ENCODE peak calls at places on chromosome 9, in four cellular contexts. One of them, this sample, is unnamed.

GRCh38 chr9:136311433-136312375 is 7.8 kb upstream of the CCDC187 start:
- DNase-seq in A673: no peak
- DNase-seq in GM20000: no peak
- DNase-seq in HFFc6: no peak
- DNase-seq in this sample: no peak

GRCh38 chr9:99624499-99625233 is 197.0 kb upstream of the NR4A3 start:
- DNase-seq in A673: no peak
- DNase-seq in GM20000: no peak
- DNase-seq in HFFc6: no peak
- DNase-seq in this sample: no peak

GRCh38 chr9:128121924-128122808 is 5.4 kb downstream of the PTGES2 start:
- DNase-seq in A673: no peak
- DNase-seq in GM20000: no peak
- DNase-seq in HFFc6: no peak
- DNase-seq in this sample: no peak

GRCh38 chr9:111599092-111599947 is at the start of gene PTGR1:
- DNase-seq in A673: peak
- DNase-seq in GM20000: peak
- DNase-seq in HFFc6: peak
- DNase-seq in this sample: peak

GRCh38 chr9:133768371-133768858 is 30.3 kb upstream of the SARDH start:
- DNase-seq in A673: no peak
- DNase-seq in GM20000: no peak
- DNase-seq in HFFc6: no peak
- DNase-seq in this sample: no peak

GRCh38 chr9:135033487-135033886 is 54.0 kb upstream of the OLFM1 start:
- DNase-seq in A673: no peak
- DNase-seq in GM20000: no peak
- DNase-seq in HFFc6: no peak
- DNase-seq in this sample: no peak

GRCh38 chr9:98771209-98771874 is 25.0 kb downstream of the ANKS6 start:
- DNase-seq in A673: no peak
- DNase-seq in GM20000: no peak
- DNase-seq in HFFc6: no peak
- DNase-seq in this sample: no peak

GRCh38 chr9:26975728-26976707 is 19.8 kb downstream of the IFT74 start:
- DNase-seq in A673: peak
- DNase-seq in GM20000: no peak
- DNase-seq in HFFc6: peak
- DNase-seq in this sample: no peak

GRCh38 chr9:93655621-93656425 is 79.4 kb downstream of the PHF2 start:
- DNase-seq in A673: no peak
- DNase-seq in GM20000: no peak
- DNase-seq in HFFc6: no peak
- DNase-seq in this sample: no peak

GRCh38 chr9:69809304-69809863 is 11.2 kb upstream of the CFAP95 start:
- DNase-seq in A673: peak
- DNase-seq in GM20000: no peak
- DNase-seq in HFFc6: peak
- DNase-seq in this sample: no peak

GRCh38 chr9:19247420-19247819 is 16.9 kb downstream of the DENND4C start:
- DNase-seq in A673: no peak
- DNase-seq in GM20000: no peak
- DNase-seq in HFFc6: no peak
- DNase-seq in this sample: no peak

GRCh38 chr9:33320568-33321261 is 30.4 kb downstream of the NFX1 start:
- DNase-seq in A673: peak
- DNase-seq in GM20000: no peak
- DNase-seq in HFFc6: peak
- DNase-seq in this sample: no peak

GRCh38 chr9:113620377-113621161 is 157.0 kb downstream of the RGS3 start:
- DNase-seq in A673: peak
- DNase-seq in GM20000: no peak
- DNase-seq in HFFc6: peak
- DNase-seq in this sample: no peak

GRCh38 chr9:97366476-97366875 is 45.4 kb upstream of the TDRD7 start:
- DNase-seq in A673: no peak
- DNase-seq in GM20000: no peak
- DNase-seq in HFFc6: no peak
- DNase-seq in this sample: no peak

GRCh38 chr9:135898634-135899407 is 8.5 kb downstream of the CAMSAP1 start:
- DNase-seq in A673: peak
- DNase-seq in GM20000: no peak
- DNase-seq in HFFc6: peak
- DNase-seq in this sample: no peak

GRCh38 chr9:18260527-18260926 is 213.4 kb upstream of the ADAMTSL1 start:
- DNase-seq in A673: no peak
- DNase-seq in GM20000: no peak
- DNase-seq in HFFc6: no peak
- DNase-seq in this sample: no peak

GRCh38 chr9:90969021-90969675 is 167.5 kb downstream of the SYK start:
- DNase-seq in A673: no peak
- DNase-seq in GM20000: no peak
- DNase-seq in HFFc6: no peak
- DNase-seq in this sample: no peak

GRCh38 chr9:136093331-136093986 is 1.6 kb downstream of the NACC2 start:
- DNase-seq in A673: no peak
- DNase-seq in GM20000: no peak
- DNase-seq in HFFc6: no peak
- DNase-seq in this sample: no peak

GRCh38 chr9:3189113-3189861 is 336.5 kb downstream of the RFX3 start:
- DNase-seq in A673: no peak
- DNase-seq in GM20000: no peak
- DNase-seq in HFFc6: no peak
- DNase-seq in this sample: no peak

GRCh38 chr9:6869081-6869948 is 111.5 kb downstream of the KDM4C start:
- DNase-seq in A673: no peak
- DNase-seq in GM20000: no peak
- DNase-seq in HFFc6: no peak
- DNase-seq in this sample: no peak

GRCh38 chr9:34334337-34334824 is 5.0 kb downstream of the NUDT2 start:
- DNase-seq in A673: no peak
- DNase-seq in GM20000: no peak
- DNase-seq in HFFc6: no peak
- DNase-seq in this sample: no peak

GRCh38 chr9:35295369-35296036 is 133.7 kb downstream of the UNC13B start:
- DNase-seq in A673: no peak
- DNase-seq in GM20000: no peak
- DNase-seq in HFFc6: no peak
- DNase-seq in this sample: no peak

GRCh38 chr9:35729700-35730485 is 2.1 kb downstream of the TLN1 start:
- DNase-seq in A673: peak
- DNase-seq in GM20000: peak
- DNase-seq in HFFc6: peak
- DNase-seq in this sample: no peak

GRCh38 chr9:110835404-110835803 is 166.8 kb downstream of the MUSK start:
- DNase-seq in A673: peak
- DNase-seq in GM20000: no peak
- DNase-seq in HFFc6: peak
- DNase-seq in this sample: no peak

GRCh38 chr9:120659209-120659608 is 55.1 kb downstream of the MEGF9 start:
- DNase-seq in A673: no peak
- DNase-seq in GM20000: no peak
- DNase-seq in HFFc6: no peak
- DNase-seq in this sample: no peak

DNA sequence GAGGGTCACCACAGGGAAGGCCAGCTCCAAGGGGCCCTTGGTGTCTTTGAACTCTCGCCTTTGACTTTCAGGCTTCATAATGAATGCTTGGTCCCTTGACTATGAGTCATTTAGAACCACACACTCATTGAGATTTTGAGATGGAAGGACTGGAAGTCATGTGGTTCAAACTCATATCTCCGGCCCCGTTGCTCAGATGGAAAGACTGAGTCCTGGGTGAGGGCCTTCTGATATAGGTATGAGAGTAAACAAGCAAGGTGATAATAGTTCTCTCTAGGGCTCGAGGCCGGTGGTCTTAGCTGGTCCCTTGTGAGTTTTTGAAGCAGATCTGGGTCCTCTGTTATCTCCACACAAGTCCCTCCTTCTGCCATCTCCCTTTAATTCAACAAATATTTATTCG is 210.6 kb downstream of the PAX5 start:
- DNase-seq in A673: no peak
- DNase-seq in GM20000: no peak
- DNase-seq in HFFc6: no peak
- DNase-seq in this sample: no peak
- TF ChIP-seq CTCF in A673: no peak
- TF ChIP-seq CTCF in GM20000: no peak
- TF ChIP-seq CTCF in HFFc6: no peak
- TF ChIP-seq CTCF in this sample: no peak

GRCh38 chr9:131677445-131678180 is 62.3 kb downstream of the RAPGEF1 start:
- DNase-seq in A673: no peak
- DNase-seq in GM20000: peak
- DNase-seq in HFFc6: peak
- DNase-seq in this sample: no peak
- TF ChIP-seq CTCF in A673: no peak
- TF ChIP-seq CTCF in GM20000: no peak
- TF ChIP-seq CTCF in HFFc6: peak
- TF ChIP-seq CTCF in this sample: no peak

GRCh38 chr9:114825126-114825525 is 19.3 kb upstream of the TNFSF15 start:
- DNase-seq in A673: no peak
- DNase-seq in GM20000: no peak
- DNase-seq in HFFc6: no peak
- DNase-seq in this sample: no peak
- TF ChIP-seq CTCF in A673: no peak
- TF ChIP-seq CTCF in GM20000: no peak
- TF ChIP-seq CTCF in HFFc6: no peak
- TF ChIP-seq CTCF in this sample: no peak

GRCh38 chr9:29078063-29078660 is 1504.9 kb upstream of the C9orf72 start:
- DNase-seq in A673: peak
- DNase-seq in GM20000: no peak
- DNase-seq in HFFc6: peak
- DNase-seq in this sample: no peak
- TF ChIP-seq CTCF in A673: no peak
- TF ChIP-seq CTCF in GM20000: no peak
- TF ChIP-seq CTCF in HFFc6: no peak
- TF ChIP-seq CTCF in this sample: no peak